ENCODE peak calls at places on chromosomes 5 and 9, in five cellular contexts. M, F, L, Q and T are unnamed samples.

GRCh38 chr5:3842591-3842990 is 247.0 kb downstream of the IRX1 start:
- DNase-seq in L (no peak), Q (no peak), F (no peak), M (no peak), T (no peak)

GRCh38 chr5:43305948-43306563 is 7.2 kb downstream of the HMGCS1 start:
- DNase-seq in M (no peak), F (no peak), Q (no peak), L (peak), T (no peak)

GRCh38 chr9:99269429-99269828 is 47.3 kb downstream of the SEC61B start:
- DNase-seq in M (no peak), Q (no peak), L (no peak), F (no peak), T (no peak)

GRCh38 chr9:36788534-36788933 is 215.8 kb downstream of the MELK start:
- DNase-seq in L (peak), F (no peak), Q (peak), M (no peak), T (peak)

GRCh38 chr5:115349001-115349817 is 52.8 kb upstream of the CCDC112 start:
- DNase-seq in M (no peak), L (no peak), F (peak), Q (no peak), T (no peak)

GRCh38 chr9:13078164-13078563 is 201.3 kb downstream of the MPDZ start:
- DNase-seq in F (no peak), L (no peak), M (no peak), Q (no peak), T (no peak)

GRCh38 chr9:105541838-105542237 is 16.1 kb upstream of the FKTN start:
- DNase-seq in Q (no peak), F (no peak), L (no peak), M (no peak), T (no peak)

GRCh38 chr5:76196886-76197489 is 113.8 kb downstream of the SV2C start:
- DNase-seq in Q (no peak), L (no peak), M (no peak), F (no peak), T (no peak)

GRCh38 chr5:14364096-14364495 is 217.5 kb upstream of the OTULINL start:
- DNase-seq in L (peak), Q (no peak), F (no peak), M (no peak), T (no peak)

GRCh38 chr5:104186100-104186499 is 623.5 kb upstream of the NUDT12 start:
- DNase-seq in L (peak), M (no peak), F (no peak), Q (peak), T (no peak)

GRCh38 chr5:149211566-149211965 is 60.1 kb upstream of the AFAP1L1 start:
- DNase-seq in F (no peak), L (no peak), M (no peak), Q (no peak), T (no peak)

GRCh38 chr5:92505145-92505544 is 1075.9 kb downstream of the NR2F1-AS1 start:
- DNase-seq in L (no peak), M (no peak), Q (no peak), F (no peak), T (no peak)

DNA sequence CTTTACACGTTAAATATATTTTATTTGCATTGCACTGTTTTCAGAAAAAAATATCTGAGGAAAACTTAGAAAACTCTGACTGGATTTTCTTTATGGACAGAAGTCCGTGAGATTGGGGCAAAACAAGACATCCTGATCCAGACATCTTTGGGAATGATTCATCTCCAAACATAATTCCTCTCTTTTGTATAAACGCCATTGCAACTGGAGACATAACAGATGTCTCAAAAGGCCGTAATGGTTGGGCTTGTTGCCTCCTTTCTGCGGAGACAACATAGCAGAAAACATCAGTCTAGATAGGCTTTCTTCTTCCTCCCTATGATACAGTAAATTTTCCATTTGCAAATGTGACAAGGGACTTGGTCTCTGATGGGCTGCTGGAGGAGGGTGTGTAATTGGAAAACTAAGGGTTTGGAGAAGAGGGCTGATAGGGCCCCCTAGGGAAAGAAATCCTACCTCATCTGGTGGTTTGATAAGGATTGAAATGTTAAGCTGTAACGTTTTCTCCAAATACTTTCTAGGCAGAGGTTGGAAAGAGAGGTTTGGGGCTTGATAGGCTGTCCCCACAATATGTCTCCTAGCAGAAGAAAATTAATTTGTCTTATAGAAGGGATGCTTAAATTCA is 631.5 kb upstream of the ST8SIA4 start:
- DNase-seq in Q (no peak), F (no peak), L (no peak), M (no peak), T (no peak)
- TF ChIP-seq CTCF in Q (no peak), F (no peak), L (no peak), M (no peak), T (no peak)

GRCh38 chr9:111896942-111897830 is 572 bp downstream of the UGCG start:
- DNase-seq in L (no peak), F (no peak), M (no peak), Q (peak), T (peak)
- TF ChIP-seq CTCF in L (no peak), F (no peak), M (no peak), Q (no peak), T (no peak)

DNA sequence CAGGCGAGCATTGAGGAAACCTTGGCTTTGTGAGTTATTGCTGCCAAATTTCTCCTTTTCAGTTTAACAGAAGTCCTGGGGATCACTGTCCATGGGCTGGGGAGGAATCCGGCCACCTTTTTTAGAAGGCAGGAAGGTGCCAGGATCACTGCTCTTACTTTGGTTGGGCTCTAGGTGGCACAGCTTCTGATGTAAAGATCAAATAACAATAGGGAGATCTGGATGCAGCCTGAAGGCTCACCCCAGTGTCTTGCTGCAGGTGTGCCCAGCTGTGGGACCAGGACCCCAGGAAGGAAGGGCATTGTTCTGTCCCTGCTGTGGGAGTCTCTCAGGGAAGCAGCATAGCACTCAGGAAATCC is 69.5 kb downstream of the DAB2IP start:
- DNase-seq in F (no peak), L (peak), Q (no peak), M (no peak), T (no peak)
- TF ChIP-seq CTCF in F (no peak), L (peak), Q (no peak), M (no peak), T (no peak)

DNA sequence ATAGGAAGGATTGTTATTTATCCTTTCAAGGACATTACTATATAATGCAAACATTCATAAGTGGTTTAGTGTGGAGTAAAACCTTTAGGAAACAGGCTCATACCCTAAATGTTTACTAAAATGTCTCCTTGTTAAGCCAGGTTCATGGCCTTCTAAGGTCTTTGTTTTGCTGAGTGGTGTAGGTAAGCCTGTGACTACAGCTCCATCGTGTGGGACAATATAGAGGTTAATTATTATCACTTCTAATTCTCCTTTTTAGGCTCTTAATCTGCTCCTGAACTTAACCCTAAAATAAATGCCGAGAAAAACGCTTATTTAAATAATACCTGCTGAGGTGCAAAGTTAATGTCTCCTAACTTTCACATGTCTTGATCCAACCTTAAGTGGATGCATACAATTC is 43.8 kb downstream of the SPINK5 start:
- DNase-seq in Q (no peak), F (no peak), M (no peak), L (no peak), T (no peak)
- TF ChIP-seq CTCF in Q (no peak), F (no peak), M (no peak), L (peak), T (no peak)